ENCODE peak calls at places on chromosomes 2 and 18, in five cellular contexts. E is NT2/D1; Y is tibial artery; M is HL-60; S is CD8-positive, alpha-beta memory T cell. I is an unnamed sample.

GRCh38 chr2:88085602-88086001 is 18.0 kb downstream of the SMYD1 start:
- DNase-seq in E (no peak), Y (no peak), M (no peak), S (no peak), I (no peak)

GRCh38 chr2:233435436-233436190 is 81.3 kb downstream of the DGKD start:
- DNase-seq in E (no peak), Y (peak), M (no peak), S (no peak), I (no peak)

GRCh38 chr2:42928161-42928691 is 135.8 kb upstream of the HAAO start:
- DNase-seq in E (no peak), Y (no peak), M (no peak), S (no peak), I (peak)

GRCh38 chr2:102063360-102063947 is 71.7 kb downstream of the IL1R2 start:
- DNase-seq in E (no peak), Y (peak), M (peak), S (no peak), I (no peak)

GRCh38 chr2:28556303-28556702 is 60.4 kb downstream of the PLB1 start:
- DNase-seq in E (no peak), Y (no peak), M (no peak), S (no peak), I (no peak)

GRCh38 chr18:54843302-54843701 is 15.0 kb downstream of the RAB27B start:
- DNase-seq in E (no peak), Y (no peak), M (no peak), S (no peak), I (no peak)

GRCh38 chr2:188291617-188292445 is at the start of gene GULP1:
- DNase-seq in E (peak), Y (peak), M (no peak), S (no peak), I (peak)

GRCh38 chr18:45998244-45998643 is 31.1 kb upstream of the EPG5 start:
- DNase-seq in E (no peak), Y (no peak), M (peak), S (no peak), I (no peak)

GRCh38 chr2:23900927-23901322 is 26.0 kb downstream of the ATAD2B start:
- DNase-seq in E (no peak), Y (no peak), M (no peak), S (no peak), I (peak)

GRCh38 chr2:45047301-45047700 is 38.0 kb upstream of the SIX2 start:
- DNase-seq in E (no peak), Y (no peak), M (no peak), S (no peak), I (no peak)

GRCh38 chr2:181904022-181904632 is 12.6 kb downstream of the ITPRID2 start:
- DNase-seq in E (peak), Y (no peak), M (peak), S (no peak), I (no peak)

GRCh38 chr2:8633735-8634313 is 48.0 kb upstream of the ID2 start:
- DNase-seq in E (no peak), Y (no peak), M (no peak), S (peak), I (no peak)

GRCh38 chr2:15934291-15934945 is 5.9 kb upstream of the MYCN start:
- DNase-seq in E (no peak), Y (no peak), M (no peak), S (no peak), I (no peak)

GRCh38 chr2:85580206-85580605 is 2.8 kb downstream of the VAMP8 start:
- DNase-seq in E (no peak), Y (no peak), M (no peak), S (no peak), I (no peak)

GRCh38 chr2:17821535-17822451 is 5.5 kb downstream of the MSGN1 start:
- DNase-seq in E (no peak), Y (no peak), M (no peak), S (no peak), I (no peak)

GRCh38 chr2:88159955-88160415 is 10.2 kb upstream of the THNSL2 start:
- DNase-seq in E (peak), Y (no peak), M (peak), S (peak), I (no peak)

GRCh38 chr18:74513883-74514205 is 17.7 kb downstream of the CNDP2 start:
- DNase-seq in E (no peak), Y (peak), M (no peak), S (no peak), I (no peak)

GRCh38 chr2:128446049-128446811 is 127.6 kb upstream of the HS6ST1 start:
- DNase-seq in E (no peak), Y (peak), M (no peak), S (peak), I (peak)

GRCh38 chr2:69535739-69536374 is 98.6 kb upstream of the NFU1 start:
- DNase-seq in E (no peak), Y (no peak), M (peak), S (no peak), I (no peak)

GRCh38 chr2:68741805-68742306 is 7.2 kb downstream of the ARHGAP25 start:
- DNase-seq in E (no peak), Y (no peak), M (no peak), S (no peak), I (no peak)

GRCh38 chr2:240983361-240983995 is 14.9 kb upstream of the SNED1 start:
- DNase-seq in E (peak), Y (peak), M (no peak), S (peak), I (peak)

GRCh38 chr2:189142893-189143759 is 36.4 kb downstream of the COL5A2 start:
- DNase-seq in E (peak), Y (no peak), M (peak), S (peak), I (no peak)

GRCh38 chr2:170711196-170711773 is 3.9 kb upstream of the SP5 start:
- DNase-seq in E (no peak), Y (no peak), M (no peak), S (no peak), I (no peak)
- H3K4me3 ChIP-seq in E (peak), Y (no peak), M (no peak), S (no peak), I (no peak)

GRCh38 chr2:910698-911097 is 40.0 kb upstream of the SNTG2 start:
- DNase-seq in E (no peak), Y (no peak), M (no peak), S (no peak), I (no peak)

GRCh38 chr2:905091-905832 is 45.4 kb upstream of the SNTG2 start:
- DNase-seq in E (no peak), Y (no peak), M (no peak), S (no peak), I (no peak)

GRCh38 chr2:908568-908967 is 42.1 kb upstream of the SNTG2 start:
- DNase-seq in E (no peak), Y (no peak), M (no peak), S (no peak), I (no peak)

GRCh38 chr2:905833-906140 is 44.9 kb upstream of the SNTG2 start:
- DNase-seq in E (no peak), Y (no peak), M (no peak), S (no peak), I (no peak)

DNA sequence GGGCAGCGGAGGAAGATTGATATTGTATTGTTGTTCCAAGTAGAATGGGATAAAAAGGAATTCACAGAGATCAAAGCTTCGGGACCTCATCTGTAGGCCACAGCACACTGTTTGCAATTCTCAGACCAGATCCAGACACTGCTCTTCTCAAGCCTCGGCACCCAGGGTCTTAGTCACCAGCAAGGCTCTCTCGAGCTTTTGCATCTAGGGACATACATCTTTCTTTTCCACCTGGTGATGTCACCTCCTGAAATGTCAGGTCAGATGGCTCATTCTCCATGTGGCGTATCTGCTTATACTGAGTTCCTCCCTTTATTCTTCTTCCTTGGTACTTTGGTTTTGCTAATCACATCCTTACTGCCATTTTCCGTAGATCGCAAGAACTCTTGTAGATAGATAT is 42.9 kb upstream of the SNTG2 start:
- DNase-seq in E (no peak), Y (no peak), M (no peak), S (no peak), I (no peak)
- H3K4me3 ChIP-seq in E (no peak), Y (no peak), M (no peak), S (no peak), I (no peak)

GRCh38 chr18:5518179-5518770 is 25.5 kb downstream of the EPB41L3 start:
- DNase-seq in E (no peak), Y (no peak), M (no peak), S (no peak), I (no peak)

GRCh38 chr18:5521000-5521399 is 22.8 kb downstream of the EPB41L3 start:
- DNase-seq in E (no peak), Y (no peak), M (no peak), S (no peak), I (no peak)

GRCh38 chr18:5519448-5520362 is 24.1 kb downstream of the EPB41L3 start:
- DNase-seq in E (no peak), Y (no peak), M (no peak), S (no peak), I (no peak)

GRCh38 chr18:5520464-5520863 is 23.3 kb downstream of the EPB41L3 start:
- DNase-seq in E (no peak), Y (no peak), M (no peak), S (no peak), I (no peak)

DNA sequence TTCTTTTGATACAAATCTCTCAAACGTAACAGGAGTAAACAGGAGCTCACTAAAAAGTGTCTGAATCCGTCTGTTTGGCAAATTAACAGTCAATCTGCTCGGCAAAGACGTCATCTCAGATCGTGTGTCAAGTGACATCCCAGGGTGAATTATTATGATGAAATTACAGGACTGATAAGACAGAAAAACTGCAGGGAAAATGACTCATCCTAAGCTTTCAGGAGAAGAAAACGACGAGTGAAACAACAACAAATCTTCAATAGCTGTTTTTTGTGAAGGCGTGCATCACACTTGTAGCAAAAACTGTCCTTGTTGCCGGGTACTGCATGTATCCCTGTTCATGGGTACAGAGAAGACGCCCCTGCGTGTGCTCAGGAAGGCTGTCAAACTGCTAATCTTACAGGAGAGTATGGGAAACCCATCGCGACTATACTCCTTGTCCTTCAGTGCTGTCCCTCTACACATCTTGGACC is 24.9 kb downstream of the EPB41L3 start:
- DNase-seq in E (no peak), Y (no peak), M (no peak), S (no peak), I (no peak)
- H3K4me3 ChIP-seq in E (no peak), Y (no peak), M (no peak), S (no peak), I (peak)

DNA sequence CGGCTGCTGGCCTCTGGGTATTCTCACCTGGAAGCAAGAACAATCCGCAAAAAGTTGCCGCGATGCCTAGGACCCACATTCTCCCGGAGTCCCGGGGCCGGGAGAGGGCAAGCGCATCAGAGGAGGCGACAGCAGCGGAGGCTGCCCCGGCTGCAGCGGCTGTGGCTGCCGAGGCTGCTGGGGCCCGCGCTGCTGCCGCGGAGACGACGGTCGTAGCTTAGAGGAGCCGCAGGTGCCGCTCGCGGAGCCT is 226 bp downstream of the LYPD1 start:
- DNase-seq in E (no peak), Y (no peak), M (no peak), S (no peak), I (no peak)
- H3K4me3 ChIP-seq in E (peak), Y (peak), M (no peak), S (no peak), I (peak)

DNA sequence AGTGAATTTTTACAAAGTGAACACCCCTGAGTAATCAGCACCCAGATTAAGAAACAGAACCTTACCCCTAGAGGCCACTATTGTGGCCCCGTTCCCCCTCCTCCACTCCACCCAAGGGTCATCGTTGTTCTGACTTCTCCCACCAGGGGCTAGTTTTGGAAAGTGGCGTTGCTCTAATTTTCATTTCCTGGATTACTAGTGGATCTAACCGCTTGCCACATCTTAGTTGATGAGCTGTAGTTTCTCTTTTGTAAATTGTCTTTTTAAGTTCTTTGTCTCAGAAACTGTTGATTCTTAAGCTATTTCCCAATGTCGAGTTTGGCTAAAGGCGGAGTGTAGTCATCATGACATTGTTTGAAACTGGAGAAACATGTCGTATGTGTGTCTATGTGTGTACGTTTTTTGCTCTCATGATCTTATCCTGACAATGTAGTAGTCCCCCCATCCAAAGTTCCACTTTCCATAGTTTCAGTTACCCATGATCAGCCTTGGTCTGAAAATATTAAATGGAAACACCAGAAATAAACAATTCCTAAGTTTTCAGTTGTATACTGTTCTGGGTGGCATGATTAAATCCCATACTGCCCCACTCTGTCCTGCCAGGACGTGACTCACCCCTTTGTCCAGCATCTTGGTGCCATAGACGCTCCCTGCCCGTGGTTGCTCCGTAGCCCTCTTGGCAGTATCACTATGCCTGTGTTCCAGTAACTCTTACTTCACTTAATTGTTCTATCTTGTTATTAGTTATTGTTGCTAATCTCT is 71.0 kb upstream of the SP3 start:
- DNase-seq in E (no peak), Y (peak), M (no peak), S (no peak), I (no peak)
- H3K4me3 ChIP-seq in E (no peak), Y (no peak), M (no peak), S (no peak), I (no peak)

GRCh38 chr2:55419236-55419513 is 481 bp downstream of the CCDC88A start:
- DNase-seq in E (peak), Y (no peak), M (peak), S (no peak), I (no peak)
- H3K4me3 ChIP-seq in E (peak), Y (peak), M (peak), S (peak), I (peak)

DNA sequence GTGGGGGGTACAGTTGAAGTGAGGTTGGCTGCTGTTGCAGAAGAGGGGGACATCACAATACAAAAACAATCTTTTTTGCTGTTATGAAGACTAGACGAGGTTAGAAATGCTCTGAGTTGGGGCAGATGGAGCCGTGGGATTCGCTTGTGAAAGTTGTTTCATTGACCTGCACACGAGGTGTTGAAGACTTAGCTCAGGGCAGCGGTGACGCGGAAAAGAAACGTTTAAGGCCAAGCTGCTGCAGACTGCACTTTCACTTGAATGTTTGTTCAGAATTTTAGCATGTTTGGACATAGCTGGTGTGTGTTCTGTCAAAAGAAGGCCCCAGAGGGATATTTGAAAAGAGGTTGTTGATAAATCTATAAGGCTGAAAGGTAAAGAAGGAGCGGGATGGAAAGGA is 46.3 kb downstream of the MTCL1 start:
- DNase-seq in E (no peak), Y (no peak), M (no peak), S (no peak), I (no peak)
- H3K4me3 ChIP-seq in E (no peak), Y (no peak), M (no peak), S (no peak), I (no peak)

I was measured in uterus.